ENCODE peak calls at places on chromosomes 5 and 9, in seven cellular contexts. N is HepG2, L is HCT116, B is K562, R is SK-N-SH, E is GM12878, J is H1. U is an unnamed sample.

GRCh38 chr9:3241290-3241689 is 284.5 kb downstream of the RFX3 start:
- DNase-seq in B (no peak), L (no peak), J (no peak), N (no peak), E (no peak), R (no peak), U (peak)

GRCh38 chr9:113559834-113560620 is 96.5 kb downstream of the RGS3 start:
- DNase-seq in B (no peak), R (no peak), N (no peak), E (no peak), J (no peak), L (no peak), U (no peak)

GRCh38 chr9:133275105-133276000 is at the start of gene ABO:
- DNase-seq in N (no peak), B (peak), L (no peak), R (peak), J (no peak), E (no peak), U (no peak)

GRCh38 chr9:95249986-95250385 is 67.5 kb downstream of the FANCC start:
- DNase-seq in B (no peak), R (no peak), L (no peak), J (no peak), E (no peak), N (peak), U (no peak)

GRCh38 chr9:81874926-81875325 is 53.3 kb upstream of the SPATA31D4 start:
- DNase-seq in R (no peak), N (no peak), B (no peak), J (no peak), E (no peak), L (no peak), U (no peak)

GRCh38 chr9:116075191-116075590 is 78.4 kb upstream of the PAPPA start:
- DNase-seq in N (no peak), J (no peak), L (no peak), R (no peak), B (no peak), E (no peak), U (no peak)

GRCh38 chr9:131299948-131300347 is 10.4 kb downstream of the PLPP7 start:
- DNase-seq in L (no peak), E (no peak), N (no peak), R (no peak), B (no peak), J (no peak), U (no peak)

GRCh38 chr9:6910032-6910431 is 152.3 kb downstream of the KDM4C start:
- DNase-seq in J (no peak), E (no peak), N (no peak), R (peak), L (no peak), B (no peak), U (no peak)

GRCh38 chr9:93130861-93131481 is 3.1 kb downstream of the NINJ1 start:
- DNase-seq in R (no peak), J (no peak), B (no peak), N (no peak), E (no peak), L (no peak), U (no peak)

GRCh38 chr9:129007035-129007765 is 20.9 kb downstream of the SH3GLB2 start:
- DNase-seq in B (no peak), L (no peak), E (no peak), R (no peak), J (no peak), N (no peak), U (no peak)

GRCh38 chr5:175464414-175465233 is 13.7 kb upstream of the SFXN1 start:
- DNase-seq in J (no peak), E (no peak), L (peak), R (peak), N (peak), B (peak), U (no peak)

GRCh38 chr5:164204338-164204946 is 699.0 kb downstream of the MAT2B start:
- DNase-seq in L (no peak), R (no peak), J (no peak), B (no peak), N (no peak), E (no peak), U (no peak)

GRCh38 chr5:149049371-149049781 is 13.5 kb downstream of the SH3TC2 start:
- DNase-seq in R (no peak), J (no peak), B (no peak), N (peak), E (no peak), L (no peak), U (no peak)

GRCh38 chr9:83027153-83027867 is 35.6 kb downstream of the RASEF start:
- DNase-seq in R (no peak), B (no peak), E (no peak), L (peak), J (no peak), N (peak), U (no peak)

GRCh38 chr5:354581-355378 is 33.3 kb downstream of the AHRR start:
- DNase-seq in N (no peak), E (no peak), J (no peak), L (no peak), B (no peak), R (no peak), U (no peak)

GRCh38 chr9:8338249-8338721 is 538.7 kb upstream of the DMAC1 start:
- DNase-seq in N (no peak), B (no peak), L (no peak), J (no peak), R (no peak), E (no peak), U (no peak)

GRCh38 chr5:66410056-66410455 is 186.1 kb upstream of the MAST4 start:
- DNase-seq in R (peak), B (no peak), J (no peak), E (no peak), L (no peak), N (no peak), U (no peak)

GRCh38 chr5:167049771-167050567 is 1241.5 kb upstream of the WWC1 start:
- DNase-seq in R (no peak), E (no peak), L (no peak), J (no peak), B (no peak), N (no peak), U (no peak)

GRCh38 chr9:114156311-114156657 is 947 bp downstream of the COL27A1 start:
- DNase-seq in B (no peak), L (no peak), N (no peak), J (no peak), R (no peak), E (no peak), U (no peak)

GRCh38 chr5:151772868-151773561 is 1.3 kb downstream of the G3BP1 start:
- DNase-seq in E (no peak), L (no peak), R (no peak), N (no peak), B (no peak), J (no peak), U (no peak)
- TF ChIP-seq JUND in E (no peak), L (no peak), R (no peak), N (no peak), B (no peak), J (no peak), U (no peak)

GRCh38 chr5:108345541-108346171 is 36.2 kb downstream of the FBXL17 start:
- DNase-seq in R (peak), N (peak), B (no peak), L (peak), J (no peak), E (peak), U (peak)

GRCh38 chr5:108340131-108340530 is 41.8 kb downstream of the FBXL17 start:
- DNase-seq in B (no peak), J (no peak), L (no peak), E (no peak), R (no peak), N (no peak), U (no peak)

GRCh38 chr5:108341866-108342265 is 40.0 kb downstream of the FBXL17 start:
- DNase-seq in L (no peak), R (no peak), E (no peak), J (no peak), B (no peak), N (no peak), U (no peak)

GRCh38 chr5:108339220-108339619 is 42.7 kb downstream of the FBXL17 start:
- DNase-seq in J (no peak), N (no peak), E (no peak), R (no peak), B (no peak), L (no peak), U (no peak)

DNA sequence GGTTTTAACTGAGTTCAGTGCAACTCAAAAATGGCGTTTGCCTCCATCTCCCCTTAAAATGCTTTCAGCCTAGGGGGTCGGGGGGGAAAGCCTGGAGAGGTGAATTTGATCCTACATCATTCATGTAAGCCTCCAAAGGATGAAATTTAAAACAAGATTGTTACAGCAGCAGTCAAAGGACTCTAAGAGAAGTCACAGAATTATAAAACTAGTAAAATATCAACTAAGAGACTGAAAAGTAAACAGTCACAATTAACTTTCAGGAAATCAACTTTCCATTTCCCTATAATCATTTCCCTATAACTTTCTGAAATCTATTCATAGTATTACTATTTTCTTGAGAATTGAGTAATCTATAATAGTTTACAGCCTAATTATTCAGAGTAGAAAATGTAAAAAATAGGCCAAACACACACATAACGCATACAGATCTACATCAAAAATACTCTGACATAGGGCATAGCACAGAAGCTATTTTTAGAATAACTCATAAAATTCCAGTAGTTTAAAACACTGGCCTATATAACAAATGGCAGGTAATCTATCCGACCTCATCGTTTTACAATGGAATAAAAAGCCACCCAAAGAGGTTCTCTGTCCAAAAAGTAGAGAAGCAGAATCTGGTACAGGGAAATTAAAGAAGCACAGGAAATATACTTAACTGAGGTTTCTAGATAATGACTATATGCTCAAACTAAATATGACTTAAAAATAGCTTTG is 37.6 kb downstream of the FBXL17 start:
- DNase-seq in R (no peak), N (no peak), L (no peak), E (no peak), J (no peak), B (no peak), U (no peak)
- TF ChIP-seq JUND in R (no peak), N (no peak), L (no peak), E (no peak), J (no peak), B (no peak), U (no peak)

GRCh38 chr5:107806705-107807104 is 136.0 kb upstream of the EFNA5 start:
- DNase-seq in R (no peak), L (peak), B (no peak), E (no peak), N (no peak), J (no peak), U (peak)

GRCh38 chr5:107805166-107805565 is 134.4 kb upstream of the EFNA5 start:
- DNase-seq in J (no peak), N (no peak), E (no peak), R (no peak), L (no peak), B (no peak), U (no peak)

GRCh38 chr5:107806271-107806670 is 135.5 kb upstream of the EFNA5 start:
- DNase-seq in L (no peak), R (no peak), E (no peak), B (no peak), J (no peak), N (no peak), U (no peak)

GRCh38 chr5:107803728-107804127 is 133.0 kb upstream of the EFNA5 start:
- DNase-seq in B (no peak), J (no peak), N (no peak), E (no peak), R (peak), L (no peak), U (no peak)

GRCh38 chr5:107805819-107806218 is 135.1 kb upstream of the EFNA5 start:
- DNase-seq in B (no peak), N (no peak), R (no peak), L (no peak), E (no peak), J (no peak), U (no peak)
- TF ChIP-seq JUND in B (no peak), N (no peak), R (no peak), L (no peak), E (no peak), J (no peak), U (no peak)

GRCh38 chr5:144143625-144144024 is 26.8 kb downstream of the YIPF5 start:
- DNase-seq in E (no peak), J (no peak), B (no peak), R (no peak), N (no peak), L (no peak), U (no peak)

GRCh38 chr5:144142030-144142825 is 28.2 kb downstream of the YIPF5 start:
- DNase-seq in R (peak), N (peak), E (peak), J (no peak), B (no peak), L (peak), U (peak)

GRCh38 chr5:144142826-144143167 is 27.7 kb downstream of the YIPF5 start:
- DNase-seq in N (no peak), B (no peak), R (no peak), J (no peak), L (no peak), E (no peak), U (no peak)

GRCh38 chr5:144139586-144139985 is 30.9 kb downstream of the YIPF5 start:
- DNase-seq in E (no peak), B (no peak), J (no peak), R (no peak), L (no peak), N (no peak), U (no peak)

DNA sequence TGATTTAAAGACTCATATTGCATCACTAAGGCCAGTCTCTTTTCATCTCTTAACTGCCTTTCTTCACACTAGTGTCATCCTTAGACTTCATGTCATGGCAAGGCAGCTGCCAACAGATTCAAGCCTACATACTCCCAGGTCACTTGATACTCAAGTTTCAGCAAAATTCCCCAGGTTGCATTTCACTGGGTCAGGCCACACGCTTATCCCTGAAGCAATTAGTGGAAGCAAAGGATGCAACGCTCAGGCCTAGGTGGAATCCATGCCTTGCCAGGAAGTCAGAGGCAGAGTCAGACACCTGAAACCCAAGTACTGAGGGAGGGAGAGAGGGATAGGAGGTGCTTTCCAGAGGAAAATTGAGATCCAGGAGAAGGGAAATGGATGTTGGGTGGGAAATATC is 28.9 kb downstream of the YIPF5 start:
- DNase-seq in R (no peak), E (no peak), B (no peak), N (no peak), J (no peak), L (no peak), U (no peak)
- TF ChIP-seq JUND in R (no peak), E (no peak), B (no peak), N (no peak), J (no peak), L (no peak), U (no peak)

U was measured in T47D.